ENCODE peak calls at places on chromosomes 3 and 15, in eight cellular contexts. One of them, this sample, is unnamed.

GRCh38 chr15:43329960-43330779 is at the start of gene LCMT2:
- DNase-seq in erythroblast: peak; percentile 97
- DNase-seq in activated T-cell treated with anti-CD3 and anti-CD28 coated beads, Interleukin-2, amount 50 U/mL, for 48 hours: peak; percentile 93
- DNase-seq in stimulated activated CD4-positive, alpha-beta T cell treated with anti-CD3 and anti-CD28 coated beads, Interleukin-1b, Interleukin-23, amount 100 ng/mL, for 4 hours: peak; percentile 74
- DNase-seq in Caco-2: peak; percentile 91
- DNase-seq in AG08396: peak; percentile 93
- DNase-seq in iris pigment epithelial cell: peak; percentile 94
- DNase-seq in iPS-NIHi11: peak; percentile 93
- DNase-seq in this sample: peak; percentile 94

GRCh38 chr15:100234158-100235029 is 107.4 kb downstream of the ADAMTS17 start:
- DNase-seq in erythroblast: no peak
- DNase-seq in activated T-cell treated with anti-CD3 and anti-CD28 coated beads, Interleukin-2, amount 50 U/mL, for 48 hours: no peak
- DNase-seq in stimulated activated CD4-positive, alpha-beta T cell treated with anti-CD3 and anti-CD28 coated beads, Interleukin-1b, Interleukin-23, amount 100 ng/mL, for 4 hours: no peak
- DNase-seq in Caco-2: no peak
- DNase-seq in AG08396: no peak
- DNase-seq in iris pigment epithelial cell: no peak
- DNase-seq in iPS-NIHi11: no peak
- DNase-seq in this sample: no peak

GRCh38 chr15:73334086-73334485 is 34.7 kb downstream of the HCN4 start:
- DNase-seq in erythroblast: no peak
- DNase-seq in activated T-cell treated with anti-CD3 and anti-CD28 coated beads, Interleukin-2, amount 50 U/mL, for 48 hours: no peak
- DNase-seq in stimulated activated CD4-positive, alpha-beta T cell treated with anti-CD3 and anti-CD28 coated beads, Interleukin-1b, Interleukin-23, amount 100 ng/mL, for 4 hours: no peak
- DNase-seq in Caco-2: no peak
- DNase-seq in AG08396: no peak
- DNase-seq in iris pigment epithelial cell: no peak
- DNase-seq in iPS-NIHi11: no peak
- DNase-seq in this sample: no peak

GRCh38 chr15:99564221-99565030 is 1.4 kb upstream of the MEF2A start:
- DNase-seq in erythroblast: peak; percentile 51
- DNase-seq in activated T-cell treated with anti-CD3 and anti-CD28 coated beads, Interleukin-2, amount 50 U/mL, for 48 hours: no peak
- DNase-seq in stimulated activated CD4-positive, alpha-beta T cell treated with anti-CD3 and anti-CD28 coated beads, Interleukin-1b, Interleukin-23, amount 100 ng/mL, for 4 hours: no peak
- DNase-seq in Caco-2: no peak
- DNase-seq in AG08396: peak; percentile 27
- DNase-seq in iris pigment epithelial cell: peak; percentile 41
- DNase-seq in iPS-NIHi11: peak; percentile 15
- DNase-seq in this sample: no peak

GRCh38 chr3:10782011-10782410 is 34.0 kb upstream of the SLC6A11 start:
- DNase-seq in erythroblast: no peak
- DNase-seq in activated T-cell treated with anti-CD3 and anti-CD28 coated beads, Interleukin-2, amount 50 U/mL, for 48 hours: no peak
- DNase-seq in stimulated activated CD4-positive, alpha-beta T cell treated with anti-CD3 and anti-CD28 coated beads, Interleukin-1b, Interleukin-23, amount 100 ng/mL, for 4 hours: no peak
- DNase-seq in Caco-2: no peak
- DNase-seq in AG08396: no peak
- DNase-seq in iris pigment epithelial cell: no peak
- DNase-seq in iPS-NIHi11: no peak
- DNase-seq in this sample: no peak

GRCh38 chr3:183584246-183584913 is 28.9 kb upstream of the KLHL6 start:
- DNase-seq in erythroblast: no peak
- DNase-seq in activated T-cell treated with anti-CD3 and anti-CD28 coated beads, Interleukin-2, amount 50 U/mL, for 48 hours: no peak
- DNase-seq in stimulated activated CD4-positive, alpha-beta T cell treated with anti-CD3 and anti-CD28 coated beads, Interleukin-1b, Interleukin-23, amount 100 ng/mL, for 4 hours: no peak
- DNase-seq in Caco-2: no peak
- DNase-seq in AG08396: peak; percentile 62
- DNase-seq in iris pigment epithelial cell: peak; percentile 78
- DNase-seq in iPS-NIHi11: no peak
- DNase-seq in this sample: no peak

GRCh38 chr3:42655980-42656679 is 2.6 kb downstream of the ZBTB47 start:
- DNase-seq in erythroblast: no peak
- DNase-seq in activated T-cell treated with anti-CD3 and anti-CD28 coated beads, Interleukin-2, amount 50 U/mL, for 48 hours: peak; percentile 17
- DNase-seq in stimulated activated CD4-positive, alpha-beta T cell treated with anti-CD3 and anti-CD28 coated beads, Interleukin-1b, Interleukin-23, amount 100 ng/mL, for 4 hours: no peak
- DNase-seq in Caco-2: no peak
- DNase-seq in AG08396: peak; percentile 75
- DNase-seq in iris pigment epithelial cell: peak; percentile 58
- DNase-seq in iPS-NIHi11: no peak
- DNase-seq in this sample: no peak

GRCh38 chr3:158121295-158121694 is 11.4 kb downstream of the RSRC1 start:
- DNase-seq in erythroblast: no peak
- DNase-seq in activated T-cell treated with anti-CD3 and anti-CD28 coated beads, Interleukin-2, amount 50 U/mL, for 48 hours: no peak
- DNase-seq in stimulated activated CD4-positive, alpha-beta T cell treated with anti-CD3 and anti-CD28 coated beads, Interleukin-1b, Interleukin-23, amount 100 ng/mL, for 4 hours: no peak
- DNase-seq in Caco-2: no peak
- DNase-seq in AG08396: no peak
- DNase-seq in iris pigment epithelial cell: no peak
- DNase-seq in iPS-NIHi11: no peak
- DNase-seq in this sample: no peak

GRCh38 chr3:160622263-160623045 is 54.5 kb upstream of the ARL14 start:
- DNase-seq in erythroblast: no peak
- DNase-seq in activated T-cell treated with anti-CD3 and anti-CD28 coated beads, Interleukin-2, amount 50 U/mL, for 48 hours: no peak
- DNase-seq in stimulated activated CD4-positive, alpha-beta T cell treated with anti-CD3 and anti-CD28 coated beads, Interleukin-1b, Interleukin-23, amount 100 ng/mL, for 4 hours: no peak
- DNase-seq in Caco-2: no peak
- DNase-seq in AG08396: no peak
- DNase-seq in iris pigment epithelial cell: no peak
- DNase-seq in iPS-NIHi11: no peak
- DNase-seq in this sample: no peak

GRCh38 chr15:48855501-48856440 is 22.2 kb upstream of the EID1 start:
- DNase-seq in erythroblast: peak; percentile 24
- DNase-seq in activated T-cell treated with anti-CD3 and anti-CD28 coated beads, Interleukin-2, amount 50 U/mL, for 48 hours: no peak
- DNase-seq in stimulated activated CD4-positive, alpha-beta T cell treated with anti-CD3 and anti-CD28 coated beads, Interleukin-1b, Interleukin-23, amount 100 ng/mL, for 4 hours: no peak
- DNase-seq in Caco-2: peak; percentile 43
- DNase-seq in AG08396: peak; percentile 34
- DNase-seq in iris pigment epithelial cell: peak; percentile 68
- DNase-seq in iPS-NIHi11: peak; percentile 39
- DNase-seq in this sample: peak; percentile 26

GRCh38 chr3:33911525-33912322 is 113.3 kb downstream of the PDCD6IP start:
- DNase-seq in erythroblast: no peak
- DNase-seq in activated T-cell treated with anti-CD3 and anti-CD28 coated beads, Interleukin-2, amount 50 U/mL, for 48 hours: no peak
- DNase-seq in stimulated activated CD4-positive, alpha-beta T cell treated with anti-CD3 and anti-CD28 coated beads, Interleukin-1b, Interleukin-23, amount 100 ng/mL, for 4 hours: no peak
- DNase-seq in Caco-2: no peak
- DNase-seq in AG08396: no peak
- DNase-seq in iris pigment epithelial cell: peak; percentile 83
- DNase-seq in iPS-NIHi11: no peak
- DNase-seq in this sample: no peak

GRCh38 chr3:67000006-67000405 is 1.9 kb downstream of the KBTBD8 start:
- DNase-seq in erythroblast: peak; percentile 54
- DNase-seq in activated T-cell treated with anti-CD3 and anti-CD28 coated beads, Interleukin-2, amount 50 U/mL, for 48 hours: no peak
- DNase-seq in stimulated activated CD4-positive, alpha-beta T cell treated with anti-CD3 and anti-CD28 coated beads, Interleukin-1b, Interleukin-23, amount 100 ng/mL, for 4 hours: no peak
- DNase-seq in Caco-2: no peak
- DNase-seq in AG08396: peak; percentile 55
- DNase-seq in iris pigment epithelial cell: peak; percentile 90
- DNase-seq in iPS-NIHi11: no peak
- DNase-seq in this sample: no peak

GRCh38 chr3:49840371-49840770 is 16.0 kb downstream of the TRAIP start:
- DNase-seq in erythroblast: no peak
- DNase-seq in activated T-cell treated with anti-CD3 and anti-CD28 coated beads, Interleukin-2, amount 50 U/mL, for 48 hours: no peak
- DNase-seq in stimulated activated CD4-positive, alpha-beta T cell treated with anti-CD3 and anti-CD28 coated beads, Interleukin-1b, Interleukin-23, amount 100 ng/mL, for 4 hours: no peak
- DNase-seq in Caco-2: no peak
- DNase-seq in AG08396: no peak
- DNase-seq in iris pigment epithelial cell: no peak
- DNase-seq in iPS-NIHi11: no peak
- DNase-seq in this sample: no peak

GRCh38 chr3:16319307-16319706 is 54.3 kb downstream of the OXNAD1 start:
- DNase-seq in erythroblast: peak; percentile 63
- DNase-seq in activated T-cell treated with anti-CD3 and anti-CD28 coated beads, Interleukin-2, amount 50 U/mL, for 48 hours: peak; percentile 87
- DNase-seq in stimulated activated CD4-positive, alpha-beta T cell treated with anti-CD3 and anti-CD28 coated beads, Interleukin-1b, Interleukin-23, amount 100 ng/mL, for 4 hours: peak; percentile 61
- DNase-seq in Caco-2: no peak
- DNase-seq in AG08396: no peak
- DNase-seq in iris pigment epithelial cell: no peak
- DNase-seq in iPS-NIHi11: peak; percentile 77
- DNase-seq in this sample: no peak

GRCh38 chr15:82146990-82147461 is 101.2 kb upstream of the MEX3B start:
- DNase-seq in erythroblast: peak; percentile 7
- DNase-seq in activated T-cell treated with anti-CD3 and anti-CD28 coated beads, Interleukin-2, amount 50 U/mL, for 48 hours: no peak
- DNase-seq in stimulated activated CD4-positive, alpha-beta T cell treated with anti-CD3 and anti-CD28 coated beads, Interleukin-1b, Interleukin-23, amount 100 ng/mL, for 4 hours: no peak
- DNase-seq in Caco-2: no peak
- DNase-seq in AG08396: peak; percentile 51
- DNase-seq in iris pigment epithelial cell: peak; percentile 92
- DNase-seq in iPS-NIHi11: no peak
- DNase-seq in this sample: peak; percentile 67

GRCh38 chr3:73625124-73625665 is 454 bp upstream of the PDZRN3 start:
- DNase-seq in erythroblast: no peak
- DNase-seq in activated T-cell treated with anti-CD3 and anti-CD28 coated beads, Interleukin-2, amount 50 U/mL, for 48 hours: no peak
- DNase-seq in stimulated activated CD4-positive, alpha-beta T cell treated with anti-CD3 and anti-CD28 coated beads, Interleukin-1b, Interleukin-23, amount 100 ng/mL, for 4 hours: no peak
- DNase-seq in Caco-2: peak; percentile 35
- DNase-seq in AG08396: peak; percentile 59
- DNase-seq in iris pigment epithelial cell: no peak
- DNase-seq in iPS-NIHi11: peak; percentile 38
- DNase-seq in this sample: no peak

GRCh38 chr15:93087825-93088199 is 1.2 kb downstream of the RGMA start:
- DNase-seq in erythroblast: peak; percentile 67
- DNase-seq in activated T-cell treated with anti-CD3 and anti-CD28 coated beads, Interleukin-2, amount 50 U/mL, for 48 hours: peak; percentile 83
- DNase-seq in stimulated activated CD4-positive, alpha-beta T cell treated with anti-CD3 and anti-CD28 coated beads, Interleukin-1b, Interleukin-23, amount 100 ng/mL, for 4 hours: peak; percentile 49
- DNase-seq in Caco-2: peak; percentile 73
- DNase-seq in AG08396: peak; percentile 81
- DNase-seq in iris pigment epithelial cell: peak; percentile 45
- DNase-seq in iPS-NIHi11: peak; percentile 77
- DNase-seq in this sample: peak; percentile 51

GRCh38 chr15:57892181-57892580 is 173.3 kb downstream of the ALDH1A2 start:
- DNase-seq in erythroblast: no peak
- DNase-seq in activated T-cell treated with anti-CD3 and anti-CD28 coated beads, Interleukin-2, amount 50 U/mL, for 48 hours: no peak
- DNase-seq in stimulated activated CD4-positive, alpha-beta T cell treated with anti-CD3 and anti-CD28 coated beads, Interleukin-1b, Interleukin-23, amount 100 ng/mL, for 4 hours: no peak
- DNase-seq in Caco-2: no peak
- DNase-seq in AG08396: no peak
- DNase-seq in iris pigment epithelial cell: peak; percentile 55
- DNase-seq in iPS-NIHi11: no peak
- DNase-seq in this sample: no peak

GRCh38 chr15:82371649-82372048 is 22.4 kb upstream of the GOLGA6L10 start:
- DNase-seq in erythroblast: no peak
- DNase-seq in activated T-cell treated with anti-CD3 and anti-CD28 coated beads, Interleukin-2, amount 50 U/mL, for 48 hours: no peak
- DNase-seq in stimulated activated CD4-positive, alpha-beta T cell treated with anti-CD3 and anti-CD28 coated beads, Interleukin-1b, Interleukin-23, amount 100 ng/mL, for 4 hours: no peak
- DNase-seq in Caco-2: no peak
- DNase-seq in AG08396: no peak
- DNase-seq in iris pigment epithelial cell: no peak
- DNase-seq in iPS-NIHi11: peak; percentile 5
- DNase-seq in this sample: no peak

GRCh38 chr3:35665390-35666055 is 26.2 kb downstream of the ARPP21 start:
- DNase-seq in erythroblast: no peak
- DNase-seq in activated T-cell treated with anti-CD3 and anti-CD28 coated beads, Interleukin-2, amount 50 U/mL, for 48 hours: no peak
- DNase-seq in stimulated activated CD4-positive, alpha-beta T cell treated with anti-CD3 and anti-CD28 coated beads, Interleukin-1b, Interleukin-23, amount 100 ng/mL, for 4 hours: no peak
- DNase-seq in Caco-2: no peak
- DNase-seq in AG08396: no peak
- DNase-seq in iris pigment epithelial cell: peak; percentile 16
- DNase-seq in iPS-NIHi11: no peak
- DNase-seq in this sample: no peak

GRCh38 chr3:16478516-16478915 is 35.0 kb downstream of the RFTN1 start:
- DNase-seq in erythroblast: no peak
- DNase-seq in activated T-cell treated with anti-CD3 and anti-CD28 coated beads, Interleukin-2, amount 50 U/mL, for 48 hours: no peak
- DNase-seq in stimulated activated CD4-positive, alpha-beta T cell treated with anti-CD3 and anti-CD28 coated beads, Interleukin-1b, Interleukin-23, amount 100 ng/mL, for 4 hours: no peak
- DNase-seq in Caco-2: peak; percentile 37
- DNase-seq in AG08396: no peak
- DNase-seq in iris pigment epithelial cell: peak; percentile 99
- DNase-seq in iPS-NIHi11: no peak
- DNase-seq in this sample: peak; percentile 25

GRCh38 chr3:178421069-178421468 is 115.2 kb upstream of the KCNMB2 start:
- DNase-seq in erythroblast: no peak
- DNase-seq in activated T-cell treated with anti-CD3 and anti-CD28 coated beads, Interleukin-2, amount 50 U/mL, for 48 hours: no peak
- DNase-seq in stimulated activated CD4-positive, alpha-beta T cell treated with anti-CD3 and anti-CD28 coated beads, Interleukin-1b, Interleukin-23, amount 100 ng/mL, for 4 hours: no peak
- DNase-seq in Caco-2: no peak
- DNase-seq in AG08396: no peak
- DNase-seq in iris pigment epithelial cell: no peak
- DNase-seq in iPS-NIHi11: no peak
- DNase-seq in this sample: no peak

GRCh38 chr3:140224307-140224706 is 289.3 kb downstream of the CLSTN2 start:
- DNase-seq in erythroblast: no peak
- DNase-seq in activated T-cell treated with anti-CD3 and anti-CD28 coated beads, Interleukin-2, amount 50 U/mL, for 48 hours: no peak
- DNase-seq in stimulated activated CD4-positive, alpha-beta T cell treated with anti-CD3 and anti-CD28 coated beads, Interleukin-1b, Interleukin-23, amount 100 ng/mL, for 4 hours: no peak
- DNase-seq in Caco-2: no peak
- DNase-seq in AG08396: no peak
- DNase-seq in iris pigment epithelial cell: no peak
- DNase-seq in iPS-NIHi11: no peak
- DNase-seq in this sample: no peak

GRCh38 chr3:179506792-179507191 is 55.5 kb upstream of the GNB4 start:
- DNase-seq in erythroblast: no peak
- DNase-seq in activated T-cell treated with anti-CD3 and anti-CD28 coated beads, Interleukin-2, amount 50 U/mL, for 48 hours: no peak
- DNase-seq in stimulated activated CD4-positive, alpha-beta T cell treated with anti-CD3 and anti-CD28 coated beads, Interleukin-1b, Interleukin-23, amount 100 ng/mL, for 4 hours: no peak
- DNase-seq in Caco-2: no peak
- DNase-seq in AG08396: no peak
- DNase-seq in iris pigment epithelial cell: no peak
- DNase-seq in iPS-NIHi11: no peak
- DNase-seq in this sample: no peak

GRCh38 chr3:140766465-140766864 is 88.6 kb downstream of the TRIM42 start:
- DNase-seq in erythroblast: no peak
- DNase-seq in activated T-cell treated with anti-CD3 and anti-CD28 coated beads, Interleukin-2, amount 50 U/mL, for 48 hours: no peak
- DNase-seq in stimulated activated CD4-positive, alpha-beta T cell treated with anti-CD3 and anti-CD28 coated beads, Interleukin-1b, Interleukin-23, amount 100 ng/mL, for 4 hours: no peak
- DNase-seq in Caco-2: no peak
- DNase-seq in AG08396: no peak
- DNase-seq in iris pigment epithelial cell: no peak
- DNase-seq in iPS-NIHi11: no peak
- DNase-seq in this sample: no peak

GRCh38 chr3:58102976-58103447 is 94.8 kb downstream of the FLNB start:
- DNase-seq in erythroblast: no peak
- DNase-seq in activated T-cell treated with anti-CD3 and anti-CD28 coated beads, Interleukin-2, amount 50 U/mL, for 48 hours: no peak
- DNase-seq in stimulated activated CD4-positive, alpha-beta T cell treated with anti-CD3 and anti-CD28 coated beads, Interleukin-1b, Interleukin-23, amount 100 ng/mL, for 4 hours: no peak
- DNase-seq in Caco-2: peak; percentile 51
- DNase-seq in AG08396: no peak
- DNase-seq in iris pigment epithelial cell: peak; percentile 69
- DNase-seq in iPS-NIHi11: no peak
- DNase-seq in this sample: no peak

GRCh38 chr3:54874816-54875556 is 52.9 kb downstream of the LRTM1 start:
- DNase-seq in erythroblast: no peak
- DNase-seq in activated T-cell treated with anti-CD3 and anti-CD28 coated beads, Interleukin-2, amount 50 U/mL, for 48 hours: no peak
- DNase-seq in stimulated activated CD4-positive, alpha-beta T cell treated with anti-CD3 and anti-CD28 coated beads, Interleukin-1b, Interleukin-23, amount 100 ng/mL, for 4 hours: no peak
- DNase-seq in Caco-2: no peak
- DNase-seq in AG08396: no peak
- DNase-seq in iris pigment epithelial cell: no peak
- DNase-seq in iPS-NIHi11: no peak
- DNase-seq in this sample: no peak

GRCh38 chr3:161879470-161879869 is 382.9 kb downstream of the OTOL1 start:
- DNase-seq in erythroblast: no peak
- DNase-seq in activated T-cell treated with anti-CD3 and anti-CD28 coated beads, Interleukin-2, amount 50 U/mL, for 48 hours: no peak
- DNase-seq in stimulated activated CD4-positive, alpha-beta T cell treated with anti-CD3 and anti-CD28 coated beads, Interleukin-1b, Interleukin-23, amount 100 ng/mL, for 4 hours: no peak
- DNase-seq in Caco-2: no peak
- DNase-seq in AG08396: no peak
- DNase-seq in iris pigment epithelial cell: no peak
- DNase-seq in iPS-NIHi11: no peak
- DNase-seq in this sample: no peak

GRCh38 chr15:50685191-50685975 is 1.2 kb downstream of the TRPM7 start:
- DNase-seq in erythroblast: no peak
- DNase-seq in activated T-cell treated with anti-CD3 and anti-CD28 coated beads, Interleukin-2, amount 50 U/mL, for 48 hours: no peak
- DNase-seq in stimulated activated CD4-positive, alpha-beta T cell treated with anti-CD3 and anti-CD28 coated beads, Interleukin-1b, Interleukin-23, amount 100 ng/mL, for 4 hours: no peak
- DNase-seq in Caco-2: no peak
- DNase-seq in AG08396: no peak
- DNase-seq in iris pigment epithelial cell: peak; percentile 27
- DNase-seq in iPS-NIHi11: no peak
- DNase-seq in this sample: no peak

GRCh38 chr15:73946046-73946678 is 19.9 kb downstream of the LOXL1 start:
- DNase-seq in erythroblast: no peak
- DNase-seq in activated T-cell treated with anti-CD3 and anti-CD28 coated beads, Interleukin-2, amount 50 U/mL, for 48 hours: no peak
- DNase-seq in stimulated activated CD4-positive, alpha-beta T cell treated with anti-CD3 and anti-CD28 coated beads, Interleukin-1b, Interleukin-23, amount 100 ng/mL, for 4 hours: no peak
- DNase-seq in Caco-2: no peak
- DNase-seq in AG08396: no peak
- DNase-seq in iris pigment epithelial cell: no peak
- DNase-seq in iPS-NIHi11: no peak
- DNase-seq in this sample: no peak

GRCh38 chr3:196498297-196498696 is 5.3 kb downstream of the RNF168 start:
- DNase-seq in erythroblast: no peak
- DNase-seq in activated T-cell treated with anti-CD3 and anti-CD28 coated beads, Interleukin-2, amount 50 U/mL, for 48 hours: no peak
- DNase-seq in stimulated activated CD4-positive, alpha-beta T cell treated with anti-CD3 and anti-CD28 coated beads, Interleukin-1b, Interleukin-23, amount 100 ng/mL, for 4 hours: no peak
- DNase-seq in Caco-2: no peak
- DNase-seq in AG08396: no peak
- DNase-seq in iris pigment epithelial cell: no peak
- DNase-seq in iPS-NIHi11: no peak
- DNase-seq in this sample: no peak

GRCh38 chr3:163327086-163327485 is 1751.2 kb downstream of the SI start:
- DNase-seq in erythroblast: no peak
- DNase-seq in activated T-cell treated with anti-CD3 and anti-CD28 coated beads, Interleukin-2, amount 50 U/mL, for 48 hours: no peak
- DNase-seq in stimulated activated CD4-positive, alpha-beta T cell treated with anti-CD3 and anti-CD28 coated beads, Interleukin-1b, Interleukin-23, amount 100 ng/mL, for 4 hours: no peak
- DNase-seq in Caco-2: no peak
- DNase-seq in AG08396: no peak
- DNase-seq in iris pigment epithelial cell: no peak
- DNase-seq in iPS-NIHi11: no peak
- DNase-seq in this sample: peak; percentile 76

GRCh38 chr3:179546814-179547241 is 15.9 kb upstream of the ACTL6A start:
- DNase-seq in erythroblast: no peak
- DNase-seq in activated T-cell treated with anti-CD3 and anti-CD28 coated beads, Interleukin-2, amount 50 U/mL, for 48 hours: no peak
- DNase-seq in stimulated activated CD4-positive, alpha-beta T cell treated with anti-CD3 and anti-CD28 coated beads, Interleukin-1b, Interleukin-23, amount 100 ng/mL, for 4 hours: no peak
- DNase-seq in Caco-2: peak; percentile 81
- DNase-seq in AG08396: no peak
- DNase-seq in iris pigment epithelial cell: no peak
- DNase-seq in iPS-NIHi11: no peak
- DNase-seq in this sample: no peak